ENCODE peak calls at places on chromosomes 5 and 9, in five cellular contexts. B, E, K, Y and I are unnamed samples.

GRCh38 chr5:88480245-88480644 is 211.6 kb upstream of the TMEM161B start:
- DNase-seq in K (no peak), Y (no peak), E (no peak), B (no peak), I (no peak)

GRCh38 chr5:29197636-29198035 is 1995.8 kb upstream of the CDH6 start:
- DNase-seq in K (no peak), Y (no peak), E (no peak), B (no peak), I (no peak)

GRCh38 chr9:79567671-79568098 is 4.1 kb upstream of the TLE4 start:
- DNase-seq in E (no peak), B (no peak), K (no peak), Y (no peak), I (no peak)

GRCh38 chr5:142213077-142213476 is 104.5 kb downstream of the NDFIP1 start:
- DNase-seq in K (no peak), B (no peak), E (no peak), Y (no peak), I (no peak)

GRCh38 chr9:34089311-34089710 is 37.2 kb downstream of the DCAF12 start:
- DNase-seq in E (no peak), K (no peak), Y (no peak), B (no peak), I (no peak)

GRCh38 chr5:6525910-6526309 is 77.3 kb downstream of the UBE2QL1 start:
- DNase-seq in B (no peak), Y (peak; percentile 54), K (no peak), E (no peak), I (peak; percentile 6)

GRCh38 chr5:5418764-5419163 is 3.7 kb upstream of the ICE1 start:
- DNase-seq in Y (no peak), K (no peak), B (no peak), E (no peak), I (no peak)

GRCh38 chr9:114121445-114122151 is 22.5 kb upstream of the KIF12 start:
- DNase-seq in B (no peak), E (no peak), Y (no peak), K (no peak), I (no peak)

GRCh38 chr5:9644630-9645029 is 14.5 kb upstream of the TAS2R1 start:
- DNase-seq in E (no peak), Y (no peak), B (no peak), K (no peak), I (no peak)

GRCh38 chr5:107772418-107773310 is 101.9 kb upstream of the EFNA5 start:
- DNase-seq in Y (no peak), B (no peak), K (no peak), E (no peak), I (peak; percentile 73)

GRCh38 chr5:98772415-98773213 is 849 bp upstream of the RGMB start:
- DNase-seq in E (peak; percentile 67), B (peak; percentile 90), Y (peak; percentile 83), K (peak; percentile 67), I (peak; percentile 26)

GRCh38 chr9:81871695-81872094 is 56.5 kb upstream of the SPATA31D4 start:
- DNase-seq in Y (no peak), K (no peak), E (no peak), B (no peak), I (no peak)

GRCh38 chr5:150125334-150125733 is 30.3 kb downstream of the PDGFRB start:
- DNase-seq in B (no peak), Y (no peak), E (no peak), K (no peak), I (no peak)

GRCh38 chr5:129963359-129963758 is 59.1 kb downstream of the CHSY3 start:
- DNase-seq in K (no peak), E (no peak), Y (no peak), B (no peak), I (no peak)

GRCh38 chr9:127802576-127803443 is at the start of gene FPGS:
- DNase-seq in B (peak; percentile 96), K (peak; percentile 79), Y (peak; percentile 89), E (peak; percentile 86), I (peak; percentile 90)

DNA sequence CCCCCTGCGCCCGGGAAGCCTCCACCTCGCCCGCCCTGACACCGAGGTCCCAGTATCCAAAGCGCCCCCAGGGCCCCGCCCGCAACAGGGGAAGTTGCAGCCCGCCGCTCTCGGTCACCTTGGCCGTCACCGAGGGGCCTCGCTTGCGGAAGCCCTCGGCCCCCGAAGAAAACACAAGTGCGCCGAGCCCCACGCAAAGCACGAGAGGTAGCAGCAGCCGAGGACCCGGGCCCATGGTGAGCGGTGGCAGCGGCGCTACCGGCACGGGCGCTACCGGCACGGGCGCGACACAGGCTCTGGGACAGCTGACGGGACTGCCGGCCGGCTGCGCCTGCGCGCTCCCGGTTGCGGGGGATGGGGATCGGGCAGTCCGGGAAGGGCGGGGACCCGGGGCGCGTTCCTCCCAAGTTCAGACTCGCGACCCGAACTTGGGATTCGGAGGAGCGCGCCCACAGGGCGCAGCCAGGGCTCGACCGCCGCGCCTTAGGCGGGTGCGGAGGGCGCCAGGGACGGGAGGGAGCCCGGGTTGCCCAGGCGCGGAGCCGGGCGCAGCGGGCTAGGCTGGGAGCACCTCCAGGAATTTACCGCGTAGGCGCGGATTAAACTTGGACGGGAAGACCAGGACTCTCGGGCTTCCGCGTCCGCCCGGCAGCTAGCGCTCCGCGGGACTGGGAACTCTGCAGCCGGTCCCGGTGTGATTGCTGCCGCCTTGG is at the start of gene PPIC:
- DNase-seq in K (peak; percentile 83), B (peak; percentile 95), Y (peak; percentile 89), E (peak; percentile 81), I (peak; percentile 50)
- TF ChIP-seq POLR2A in K (no peak), B (peak; percentile 74), Y (peak; percentile 23), E (peak; percentile 59), I (no peak)

GRCh38 chr9:124658165-124659017 is 112.7 kb downstream of the NR6A1 start:
- DNase-seq in Y (peak; percentile 59), B (peak; percentile 73), E (peak; percentile 23), K (no peak), I (peak; percentile 76)
- TF ChIP-seq POLR2A in Y (no peak), B (no peak), E (no peak), K (no peak), I (peak; percentile 97)

DNA sequence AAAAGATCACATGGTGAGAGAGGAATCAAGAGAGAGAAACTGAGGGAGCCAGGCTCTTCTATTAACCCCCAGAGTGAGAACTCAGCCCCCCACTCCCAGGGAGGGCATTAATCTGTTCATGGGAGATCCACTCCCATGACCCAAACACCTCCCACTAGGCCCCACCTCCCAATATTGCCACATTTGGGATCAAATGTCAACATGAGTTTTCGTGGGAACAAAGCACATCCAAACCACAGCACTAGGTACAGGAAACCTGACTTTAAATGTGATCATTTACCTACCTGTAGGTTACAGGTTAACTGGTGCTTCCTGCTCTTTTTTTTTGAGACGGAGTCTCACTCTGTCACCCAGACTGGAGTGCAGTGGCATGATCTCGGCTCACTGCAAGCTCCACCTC is 16.9 kb downstream of the NNT start:
- DNase-seq in E (no peak), B (no peak), K (no peak), Y (no peak), I (no peak)
- TF ChIP-seq POLR2A in E (no peak), B (no peak), K (no peak), Y (no peak), I (no peak)

DNA sequence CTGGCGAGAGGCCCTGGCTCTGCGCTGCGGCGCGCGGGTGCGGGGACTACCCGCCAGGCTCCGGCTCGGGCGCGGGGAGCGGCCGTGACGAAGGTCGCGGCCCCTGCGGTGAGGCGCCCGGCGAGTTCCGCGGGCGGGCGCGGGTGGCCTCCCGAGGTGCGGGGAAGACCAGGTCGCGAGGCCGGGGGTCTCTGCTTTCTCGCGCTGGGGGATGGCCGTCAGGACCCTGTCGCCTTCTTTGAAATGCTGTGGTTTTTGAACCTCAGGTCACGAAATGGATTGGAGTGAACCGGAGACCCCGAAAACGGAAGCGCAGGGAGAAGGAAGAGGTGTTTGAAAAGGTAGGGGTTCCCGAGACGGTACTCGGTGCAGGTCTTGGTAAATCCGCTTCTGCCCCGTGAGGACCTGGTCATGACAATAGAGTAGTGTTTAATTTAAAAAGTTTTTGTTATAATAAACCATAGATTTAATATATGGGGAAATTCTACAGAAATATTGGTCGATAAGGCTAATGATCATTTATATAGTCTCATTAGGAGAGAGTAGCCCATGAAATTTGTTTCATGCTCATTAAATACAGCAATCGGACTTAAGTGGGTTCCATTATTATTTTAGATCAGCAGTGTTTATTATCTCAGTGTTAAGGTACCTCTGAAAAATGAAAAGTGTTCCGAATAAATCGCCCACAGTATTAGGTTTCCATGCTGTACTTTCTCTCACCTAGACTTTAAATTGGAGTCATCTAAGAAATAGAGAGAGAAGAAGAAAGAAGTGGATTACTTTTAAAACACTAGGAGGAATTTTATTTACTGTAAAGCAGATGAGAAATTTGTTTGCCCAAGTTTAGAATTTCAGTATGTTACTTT is 279.0 kb downstream of the AOPEP start:
- DNase-seq in E (no peak), Y (no peak), K (no peak), B (no peak), I (no peak)
- TF ChIP-seq POLR2A in E (no peak), Y (no peak), K (no peak), B (no peak), I (no peak)

GRCh38 chr9:122370869-122371467 is at the start of gene PTGS1:
- DNase-seq in B (peak; percentile 86), E (no peak), Y (peak; percentile 68), K (no peak), I (peak; percentile 72)
- TF ChIP-seq POLR2A in B (peak; percentile 43), E (no peak), Y (no peak), K (no peak), I (peak; percentile 38)

GRCh38 chr9:120387257-120387999 is 192.5 kb downstream of the CDK5RAP2 start:
- DNase-seq in K (no peak), B (peak; percentile 33), E (no peak), Y (peak; percentile 35), I (no peak)
- TF ChIP-seq POLR2A in K (no peak), B (no peak), E (no peak), Y (no peak), I (no peak)

GRCh38 chr5:40828690-40829661 is 6.0 kb downstream of the RPL37 start:
- DNase-seq in E (no peak), Y (no peak), B (no peak), K (no peak), I (no peak)

GRCh38 chr5:40829748-40830305 is 5.2 kb downstream of the RPL37 start:
- DNase-seq in B (no peak), E (no peak), Y (no peak), K (no peak), I (no peak)

GRCh38 chr5:40827479-40827977 is 7.5 kb downstream of the RPL37 start:
- DNase-seq in Y (no peak), K (no peak), E (no peak), B (no peak), I (no peak)

GRCh38 chr5:40828021-40828631 is 6.9 kb downstream of the RPL37 start:
- DNase-seq in E (no peak), B (no peak), Y (no peak), K (no peak), I (no peak)

DNA sequence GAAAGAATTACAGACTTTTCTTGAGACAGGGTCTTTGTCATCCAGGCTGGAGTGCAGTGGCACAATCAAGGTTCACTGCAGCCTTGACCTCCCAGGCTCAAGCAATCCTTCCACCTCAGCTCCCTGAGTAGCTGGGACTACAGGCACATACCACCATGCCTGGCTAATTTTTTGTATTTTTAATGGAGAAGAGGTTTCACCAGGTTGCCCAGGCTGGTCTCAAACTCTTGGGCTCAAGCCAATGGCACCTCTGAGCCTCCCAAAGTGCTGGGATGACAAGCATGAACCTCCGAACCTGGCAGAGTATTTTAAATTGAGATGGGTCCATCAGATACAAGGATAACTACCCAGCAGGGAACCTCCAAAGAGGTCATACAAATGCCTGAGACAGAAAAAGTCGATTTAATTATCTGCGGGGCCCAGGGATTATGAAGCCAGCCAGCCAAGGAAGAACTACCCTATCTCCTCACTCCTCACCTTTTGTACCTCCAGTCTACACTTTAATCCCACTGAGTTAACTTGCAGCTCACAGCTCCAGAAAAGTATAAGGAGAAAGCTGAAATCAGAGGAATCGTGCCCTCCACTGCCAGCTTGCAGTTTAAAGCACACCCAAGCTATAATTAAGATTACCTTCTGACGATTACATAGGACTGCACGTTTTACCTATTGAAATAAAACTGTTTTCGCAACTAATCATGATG is 8.1 kb downstream of the RPL37 start:
- DNase-seq in K (no peak), B (no peak), E (no peak), Y (no peak), I (no peak)
- TF ChIP-seq POLR2A in K (no peak), B (no peak), E (no peak), Y (no peak), I (no peak)